ENCODE peak calls at places on chromosomes 1 and 21, in nine cellular contexts. One of them, this sample, is unnamed.

GRCh38 chr1:162881590-162881989 is 20.6 kb upstream of the CCDC190 start:
- DNase-seq in caudate nucleus: no peak
- DNase-seq in activated CD4-positive, alpha-beta T cell treated with anti-CD3 and anti-CD28 coated beads for 1 hour: no peak
- DNase-seq in right atrium auricular region: no peak
- DNase-seq in H9: no peak
- DNase-seq in substantia nigra: no peak
- DNase-seq in B cell: no peak
- DNase-seq in osteocyte: no peak
- DNase-seq in activated CD8-positive, alpha-beta memory T cell treated with anti-CD3 and anti-CD28 coated beads, Interleukin-2, amount 50 U/mL, for 48 hours: no peak
- DNase-seq in this sample: no peak

GRCh38 chr1:151539321-151540020 is 638 bp upstream of the TUFT1 start:
- DNase-seq in B cell: peak
- DNase-seq in activated CD8-positive, alpha-beta memory T cell treated with anti-CD3 and anti-CD28 coated beads, Interleukin-2, amount 50 U/mL, for 48 hours: peak
- DNase-seq in caudate nucleus: no peak
- DNase-seq in right atrium auricular region: peak
- DNase-seq in H9: peak
- DNase-seq in activated CD4-positive, alpha-beta T cell treated with anti-CD3 and anti-CD28 coated beads for 1 hour: no peak
- DNase-seq in osteocyte: no peak
- DNase-seq in substantia nigra: no peak
- DNase-seq in this sample: peak

GRCh38 chr21:34889287-34889536 is 159.9 kb downstream of the RUNX1 start:
- DNase-seq in caudate nucleus: no peak
- DNase-seq in H9: peak
- DNase-seq in substantia nigra: no peak
- DNase-seq in osteocyte: no peak
- DNase-seq in activated CD4-positive, alpha-beta T cell treated with anti-CD3 and anti-CD28 coated beads for 1 hour: peak
- DNase-seq in B cell: peak
- DNase-seq in activated CD8-positive, alpha-beta memory T cell treated with anti-CD3 and anti-CD28 coated beads, Interleukin-2, amount 50 U/mL, for 48 hours: peak
- DNase-seq in right atrium auricular region: peak
- DNase-seq in this sample: peak

GRCh38 chr21:16579538-16579937 is 849.8 kb downstream of the USP25 start:
- DNase-seq in activated CD4-positive, alpha-beta T cell treated with anti-CD3 and anti-CD28 coated beads for 1 hour: no peak
- DNase-seq in activated CD8-positive, alpha-beta memory T cell treated with anti-CD3 and anti-CD28 coated beads, Interleukin-2, amount 50 U/mL, for 48 hours: no peak
- DNase-seq in B cell: no peak
- DNase-seq in substantia nigra: no peak
- DNase-seq in osteocyte: no peak
- DNase-seq in caudate nucleus: no peak
- DNase-seq in right atrium auricular region: no peak
- DNase-seq in H9: no peak
- DNase-seq in this sample: no peak

GRCh38 chr1:101379939-101380338 is 143.1 kb downstream of the S1PR1 start:
- DNase-seq in substantia nigra: no peak
- DNase-seq in right atrium auricular region: no peak
- DNase-seq in B cell: peak
- DNase-seq in H9: no peak
- DNase-seq in activated CD4-positive, alpha-beta T cell treated with anti-CD3 and anti-CD28 coated beads for 1 hour: no peak
- DNase-seq in osteocyte: no peak
- DNase-seq in caudate nucleus: no peak
- DNase-seq in activated CD8-positive, alpha-beta memory T cell treated with anti-CD3 and anti-CD28 coated beads, Interleukin-2, amount 50 U/mL, for 48 hours: no peak
- DNase-seq in this sample: no peak

GRCh38 chr1:31632649-31633048 is 12.0 kb downstream of the PEF1 start:
- DNase-seq in B cell: no peak
- DNase-seq in osteocyte: no peak
- DNase-seq in right atrium auricular region: no peak
- DNase-seq in activated CD4-positive, alpha-beta T cell treated with anti-CD3 and anti-CD28 coated beads for 1 hour: no peak
- DNase-seq in caudate nucleus: no peak
- DNase-seq in activated CD8-positive, alpha-beta memory T cell treated with anti-CD3 and anti-CD28 coated beads, Interleukin-2, amount 50 U/mL, for 48 hours: no peak
- DNase-seq in substantia nigra: no peak
- DNase-seq in H9: no peak
- DNase-seq in this sample: no peak

GRCh38 chr1:34268311-34269042 is 91.8 kb downstream of the C1orf94 start:
- DNase-seq in substantia nigra: no peak
- DNase-seq in activated CD4-positive, alpha-beta T cell treated with anti-CD3 and anti-CD28 coated beads for 1 hour: no peak
- DNase-seq in H9: no peak
- DNase-seq in B cell: no peak
- DNase-seq in osteocyte: peak
- DNase-seq in activated CD8-positive, alpha-beta memory T cell treated with anti-CD3 and anti-CD28 coated beads, Interleukin-2, amount 50 U/mL, for 48 hours: no peak
- DNase-seq in right atrium auricular region: no peak
- DNase-seq in caudate nucleus: no peak
- DNase-seq in this sample: peak

GRCh38 chr1:208184993-208185703 is 59.0 kb downstream of the PLXNA2 start:
- DNase-seq in B cell: no peak
- DNase-seq in substantia nigra: no peak
- DNase-seq in activated CD8-positive, alpha-beta memory T cell treated with anti-CD3 and anti-CD28 coated beads, Interleukin-2, amount 50 U/mL, for 48 hours: no peak
- DNase-seq in right atrium auricular region: no peak
- DNase-seq in H9: no peak
- DNase-seq in activated CD4-positive, alpha-beta T cell treated with anti-CD3 and anti-CD28 coated beads for 1 hour: no peak
- DNase-seq in caudate nucleus: no peak
- DNase-seq in osteocyte: no peak
- DNase-seq in this sample: no peak

GRCh38 chr1:17089496-17089895 is 29.8 kb downstream of the PADI2 start:
- DNase-seq in caudate nucleus: peak
- DNase-seq in right atrium auricular region: no peak
- DNase-seq in substantia nigra: peak
- DNase-seq in osteocyte: no peak
- DNase-seq in activated CD8-positive, alpha-beta memory T cell treated with anti-CD3 and anti-CD28 coated beads, Interleukin-2, amount 50 U/mL, for 48 hours: no peak
- DNase-seq in activated CD4-positive, alpha-beta T cell treated with anti-CD3 and anti-CD28 coated beads for 1 hour: no peak
- DNase-seq in H9: no peak
- DNase-seq in B cell: no peak
- DNase-seq in this sample: no peak

GRCh38 chr1:205970486-205970885 is 27.2 kb upstream of the SLC26A9 start:
- DNase-seq in substantia nigra: no peak
- DNase-seq in B cell: no peak
- DNase-seq in H9: no peak
- DNase-seq in right atrium auricular region: no peak
- DNase-seq in activated CD4-positive, alpha-beta T cell treated with anti-CD3 and anti-CD28 coated beads for 1 hour: no peak
- DNase-seq in osteocyte: no peak
- DNase-seq in activated CD8-positive, alpha-beta memory T cell treated with anti-CD3 and anti-CD28 coated beads, Interleukin-2, amount 50 U/mL, for 48 hours: no peak
- DNase-seq in caudate nucleus: no peak
- DNase-seq in this sample: no peak

GRCh38 chr1:214280386-214281029 is 451 bp upstream of the SMYD2 start:
- DNase-seq in substantia nigra: no peak
- DNase-seq in B cell: no peak
- DNase-seq in caudate nucleus: no peak
- DNase-seq in activated CD8-positive, alpha-beta memory T cell treated with anti-CD3 and anti-CD28 coated beads, Interleukin-2, amount 50 U/mL, for 48 hours: peak
- DNase-seq in activated CD4-positive, alpha-beta T cell treated with anti-CD3 and anti-CD28 coated beads for 1 hour: no peak
- DNase-seq in H9: peak
- DNase-seq in osteocyte: no peak
- DNase-seq in right atrium auricular region: peak
- DNase-seq in this sample: peak

GRCh38 chr1:186617860-186618780 is 62.1 kb downstream of the PTGS2 start:
- DNase-seq in activated CD8-positive, alpha-beta memory T cell treated with anti-CD3 and anti-CD28 coated beads, Interleukin-2, amount 50 U/mL, for 48 hours: peak
- DNase-seq in right atrium auricular region: peak
- DNase-seq in activated CD4-positive, alpha-beta T cell treated with anti-CD3 and anti-CD28 coated beads for 1 hour: no peak
- DNase-seq in substantia nigra: no peak
- DNase-seq in H9: no peak
- DNase-seq in B cell: peak
- DNase-seq in caudate nucleus: no peak
- DNase-seq in osteocyte: no peak
- DNase-seq in this sample: no peak

GRCh38 chr1:69992594-69992993 is 212.8 kb downstream of the LRRC40 start:
- DNase-seq in right atrium auricular region: no peak
- DNase-seq in activated CD8-positive, alpha-beta memory T cell treated with anti-CD3 and anti-CD28 coated beads, Interleukin-2, amount 50 U/mL, for 48 hours: no peak
- DNase-seq in osteocyte: no peak
- DNase-seq in B cell: no peak
- DNase-seq in H9: no peak
- DNase-seq in activated CD4-positive, alpha-beta T cell treated with anti-CD3 and anti-CD28 coated beads for 1 hour: no peak
- DNase-seq in caudate nucleus: no peak
- DNase-seq in substantia nigra: no peak
- DNase-seq in this sample: no peak

GRCh38 chr1:162753998-162754585 is 36.4 kb upstream of the HSD17B7 start:
- DNase-seq in substantia nigra: no peak
- DNase-seq in H9: no peak
- DNase-seq in B cell: no peak
- DNase-seq in right atrium auricular region: no peak
- DNase-seq in caudate nucleus: no peak
- DNase-seq in osteocyte: no peak
- DNase-seq in activated CD4-positive, alpha-beta T cell treated with anti-CD3 and anti-CD28 coated beads for 1 hour: no peak
- DNase-seq in activated CD8-positive, alpha-beta memory T cell treated with anti-CD3 and anti-CD28 coated beads, Interleukin-2, amount 50 U/mL, for 48 hours: no peak
- DNase-seq in this sample: no peak

GRCh38 chr1:91575909-91576519 is 75.4 kb downstream of the CDC7 start:
- DNase-seq in right atrium auricular region: no peak
- DNase-seq in caudate nucleus: no peak
- DNase-seq in B cell: no peak
- DNase-seq in substantia nigra: no peak
- DNase-seq in activated CD8-positive, alpha-beta memory T cell treated with anti-CD3 and anti-CD28 coated beads, Interleukin-2, amount 50 U/mL, for 48 hours: no peak
- DNase-seq in H9: no peak
- DNase-seq in activated CD4-positive, alpha-beta T cell treated with anti-CD3 and anti-CD28 coated beads for 1 hour: no peak
- DNase-seq in osteocyte: no peak
- DNase-seq in this sample: no peak

GRCh38 chr1:19535214-19535613 is 49.9 kb upstream of the CAPZB start:
- DNase-seq in right atrium auricular region: no peak
- DNase-seq in B cell: no peak
- DNase-seq in osteocyte: no peak
- DNase-seq in activated CD8-positive, alpha-beta memory T cell treated with anti-CD3 and anti-CD28 coated beads, Interleukin-2, amount 50 U/mL, for 48 hours: no peak
- DNase-seq in H9: no peak
- DNase-seq in caudate nucleus: no peak
- DNase-seq in substantia nigra: no peak
- DNase-seq in activated CD4-positive, alpha-beta T cell treated with anti-CD3 and anti-CD28 coated beads for 1 hour: no peak
- DNase-seq in this sample: peak

This sample was measured in islet precursor cell.